ENCODE peak calls at places on chromosome 19, in seven cellular contexts. One of them, this sample, is unnamed.

GRCh38 chr19:38201731-38202130 is 22.3 kb downstream of the DPF1 start:
- DNase-seq in RWPE2: no peak
- DNase-seq in CD8-positive, alpha-beta memory T cell: no peak
- DNase-seq in fibroblast of lung: no peak
- DNase-seq in heart right ventricle: no peak
- DNase-seq in esophagus squamous epithelium: no peak
- DNase-seq in AG04450: no peak
- DNase-seq in this sample: no peak

GRCh38 chr19:2462635-2463421 is 6.1 kb upstream of the LMNB2 start:
- DNase-seq in fibroblast of lung: peak; percentile 99
- DNase-seq in RWPE2: no peak
- DNase-seq in CD8-positive, alpha-beta memory T cell: no peak
- DNase-seq in AG04450: peak; percentile 86
- DNase-seq in heart right ventricle: peak; percentile 87
- DNase-seq in esophagus squamous epithelium: no peak
- DNase-seq in this sample: peak; percentile 95

GRCh38 chr19:42289556-42290041 is 12.3 kb upstream of the PRR19 start:
- DNase-seq in esophagus squamous epithelium: no peak
- DNase-seq in AG04450: no peak
- DNase-seq in RWPE2: no peak
- DNase-seq in CD8-positive, alpha-beta memory T cell: no peak
- DNase-seq in fibroblast of lung: no peak
- DNase-seq in heart right ventricle: no peak
- DNase-seq in this sample: no peak

GRCh38 chr19:45676851-45677263 is 8.8 kb downstream of the GIPR start:
- DNase-seq in fibroblast of lung: no peak
- DNase-seq in esophagus squamous epithelium: no peak
- DNase-seq in heart right ventricle: no peak
- DNase-seq in CD8-positive, alpha-beta memory T cell: peak; percentile 49
- DNase-seq in AG04450: no peak
- DNase-seq in RWPE2: no peak
- DNase-seq in this sample: no peak

GRCh38 chr19:20928371-20928770 is 5.3 kb downstream of the ZNF85 start:
- DNase-seq in esophagus squamous epithelium: no peak
- DNase-seq in RWPE2: no peak
- DNase-seq in CD8-positive, alpha-beta memory T cell: no peak
- DNase-seq in heart right ventricle: no peak
- DNase-seq in AG04450: peak; percentile 34
- DNase-seq in fibroblast of lung: peak; percentile 99
- DNase-seq in this sample: peak; percentile 4

GRCh38 chr19:54871713-54872112 is 2.3 kb upstream of the FCAR start:
- DNase-seq in heart right ventricle: no peak
- DNase-seq in esophagus squamous epithelium: no peak
- DNase-seq in CD8-positive, alpha-beta memory T cell: no peak
- DNase-seq in fibroblast of lung: no peak
- DNase-seq in AG04450: no peak
- DNase-seq in RWPE2: no peak
- DNase-seq in this sample: no peak

GRCh38 chr19:15666883-15667282 is 6.0 kb upstream of the CYP4F12 start:
- DNase-seq in AG04450: no peak
- DNase-seq in CD8-positive, alpha-beta memory T cell: no peak
- DNase-seq in heart right ventricle: no peak
- DNase-seq in esophagus squamous epithelium: no peak
- DNase-seq in fibroblast of lung: no peak
- DNase-seq in RWPE2: no peak
- DNase-seq in this sample: no peak

GRCh38 chr19:42066075-42066754 is 3.8 kb downstream of the GRIK5 start:
- DNase-seq in esophagus squamous epithelium: no peak
- DNase-seq in AG04450: no peak
- DNase-seq in RWPE2: no peak
- DNase-seq in CD8-positive, alpha-beta memory T cell: no peak
- DNase-seq in fibroblast of lung: peak; percentile 26
- DNase-seq in heart right ventricle: no peak
- DNase-seq in this sample: no peak

DNA sequence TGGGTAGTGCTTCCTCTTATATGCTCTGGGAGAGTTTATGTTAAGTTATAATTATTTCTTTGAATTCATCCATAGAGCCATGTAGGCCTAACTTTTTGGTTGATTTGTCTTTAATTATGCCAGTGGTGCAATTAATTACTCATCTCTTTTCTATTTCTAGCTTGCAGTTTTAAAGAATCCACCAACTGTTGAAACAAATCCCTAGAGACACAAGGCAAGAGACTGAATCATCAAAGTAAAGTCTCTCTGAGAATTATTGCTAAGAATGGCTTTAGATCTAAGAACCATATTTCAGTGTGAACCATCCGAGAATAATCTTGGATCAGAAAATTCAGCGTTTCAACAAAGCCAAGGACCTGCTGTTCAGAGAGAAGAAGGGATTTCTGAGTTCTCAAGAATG is 5.9 kb upstream of the ZNF551 start:
- DNase-seq in AG04450: no peak
- DNase-seq in fibroblast of lung: no peak
- DNase-seq in RWPE2: no peak
- DNase-seq in heart right ventricle: no peak
- DNase-seq in esophagus squamous epithelium: no peak
- DNase-seq in CD8-positive, alpha-beta memory T cell: no peak
- DNase-seq in this sample: no peak
- H3K4me3 ChIP-seq in AG04450: no peak overlapping the region
- H3K4me3 ChIP-seq in fibroblast of lung: no peak overlapping the region
- H3K4me3 ChIP-seq in RWPE2: no peak overlapping the region
- H3K4me3 ChIP-seq in heart right ventricle: no peak overlapping the region
- H3K4me3 ChIP-seq in esophagus squamous epithelium: no peak overlapping the region
- H3K4me3 ChIP-seq in CD8-positive, alpha-beta memory T cell: no peak overlapping the region
- H3K4me3 ChIP-seq in this sample: no peak overlapping the region

GRCh38 chr19:33345163-33345562 is 28.3 kb upstream of the CEBPG start:
- DNase-seq in esophagus squamous epithelium: no peak
- DNase-seq in CD8-positive, alpha-beta memory T cell: no peak
- DNase-seq in RWPE2: no peak
- DNase-seq in heart right ventricle: no peak
- DNase-seq in fibroblast of lung: no peak
- DNase-seq in AG04450: no peak
- DNase-seq in this sample: no peak
- H3K4me3 ChIP-seq in esophagus squamous epithelium: no peak overlapping the region
- H3K4me3 ChIP-seq in CD8-positive, alpha-beta memory T cell: no peak overlapping the region
- H3K4me3 ChIP-seq in RWPE2: no peak overlapping the region
- H3K4me3 ChIP-seq in heart right ventricle: no peak overlapping the region
- H3K4me3 ChIP-seq in fibroblast of lung: no peak overlapping the region
- H3K4me3 ChIP-seq in AG04450: no peak overlapping the region
- H3K4me3 ChIP-seq in this sample: no peak overlapping the region

GRCh38 chr19:13864223-13864512 is 12.8 kb upstream of the NANOS3 start:
- DNase-seq in esophagus squamous epithelium: no peak
- DNase-seq in AG04450: no peak
- DNase-seq in RWPE2: no peak
- DNase-seq in fibroblast of lung: no peak
- DNase-seq in CD8-positive, alpha-beta memory T cell: no peak
- DNase-seq in heart right ventricle: no peak
- DNase-seq in this sample: no peak

GRCh38 chr19:13861714-13862531 is 15.0 kb upstream of the NANOS3 start:
- DNase-seq in esophagus squamous epithelium: no peak
- DNase-seq in RWPE2: peak; percentile 89
- DNase-seq in heart right ventricle: peak; percentile 95
- DNase-seq in CD8-positive, alpha-beta memory T cell: peak; percentile 88
- DNase-seq in AG04450: peak; percentile 74
- DNase-seq in fibroblast of lung: peak; percentile 85
- DNase-seq in this sample: no peak

GRCh38 chr19:13860679-13861391 is 16.1 kb upstream of the NANOS3 start:
- DNase-seq in AG04450: no peak
- DNase-seq in esophagus squamous epithelium: no peak
- DNase-seq in heart right ventricle: no peak
- DNase-seq in fibroblast of lung: no peak
- DNase-seq in CD8-positive, alpha-beta memory T cell: no peak
- DNase-seq in RWPE2: no peak
- DNase-seq in this sample: no peak

GRCh38 chr19:13859361-13859880 is 17.5 kb upstream of the NANOS3 start:
- DNase-seq in fibroblast of lung: peak; percentile 67
- DNase-seq in esophagus squamous epithelium: no peak
- DNase-seq in CD8-positive, alpha-beta memory T cell: no peak
- DNase-seq in heart right ventricle: no peak
- DNase-seq in RWPE2: no peak
- DNase-seq in AG04450: no peak
- DNase-seq in this sample: no peak

GRCh38 chr19:13861392-13861713 is 15.6 kb upstream of the NANOS3 start:
- DNase-seq in RWPE2: no peak
- DNase-seq in fibroblast of lung: no peak
- DNase-seq in CD8-positive, alpha-beta memory T cell: peak; percentile 46
- DNase-seq in esophagus squamous epithelium: no peak
- DNase-seq in AG04450: no peak
- DNase-seq in heart right ventricle: no peak
- DNase-seq in this sample: no peak
- H3K4me3 ChIP-seq in RWPE2: no peak overlapping the region
- H3K4me3 ChIP-seq in fibroblast of lung: peak overlapping the region; percentile 21
- H3K4me3 ChIP-seq in CD8-positive, alpha-beta memory T cell: peak overlapping the region; percentile 91
- H3K4me3 ChIP-seq in esophagus squamous epithelium: peak overlapping the region; percentile 52
- H3K4me3 ChIP-seq in AG04450: peak overlapping the region; percentile 49
- H3K4me3 ChIP-seq in heart right ventricle: peak overlapping the region; percentile 33
- H3K4me3 ChIP-seq in this sample: no peak overlapping the region

GRCh38 chr19:47663911-47664771 is 49.1 kb upstream of the EHD2 start:
- DNase-seq in RWPE2: no peak
- DNase-seq in esophagus squamous epithelium: peak; percentile 10
- DNase-seq in heart right ventricle: no peak
- DNase-seq in AG04450: peak; percentile 91
- DNase-seq in fibroblast of lung: peak; percentile 99
- DNase-seq in CD8-positive, alpha-beta memory T cell: no peak
- DNase-seq in this sample: peak; percentile 98

GRCh38 chr19:47661571-47661970 is 51.7 kb upstream of the EHD2 start:
- DNase-seq in fibroblast of lung: no peak
- DNase-seq in heart right ventricle: no peak
- DNase-seq in RWPE2: no peak
- DNase-seq in esophagus squamous epithelium: no peak
- DNase-seq in CD8-positive, alpha-beta memory T cell: no peak
- DNase-seq in AG04450: no peak
- DNase-seq in this sample: no peak

GRCh38 chr19:47660435-47660832 is 51.5 kb downstream of the BICRA start:
- DNase-seq in esophagus squamous epithelium: no peak
- DNase-seq in RWPE2: no peak
- DNase-seq in CD8-positive, alpha-beta memory T cell: no peak
- DNase-seq in AG04450: no peak
- DNase-seq in heart right ventricle: no peak
- DNase-seq in fibroblast of lung: peak; percentile 35
- DNase-seq in this sample: no peak

GRCh38 chr19:47661161-47661560 is 52.1 kb upstream of the EHD2 start:
- DNase-seq in AG04450: no peak
- DNase-seq in CD8-positive, alpha-beta memory T cell: no peak
- DNase-seq in heart right ventricle: no peak
- DNase-seq in esophagus squamous epithelium: no peak
- DNase-seq in fibroblast of lung: peak; percentile 51
- DNase-seq in RWPE2: no peak
- DNase-seq in this sample: no peak

GRCh38 chr19:47663435-47663910 is 49.7 kb upstream of the EHD2 start:
- DNase-seq in fibroblast of lung: peak; percentile 98
- DNase-seq in heart right ventricle: no peak
- DNase-seq in esophagus squamous epithelium: no peak
- DNase-seq in AG04450: peak; percentile 76
- DNase-seq in CD8-positive, alpha-beta memory T cell: no peak
- DNase-seq in RWPE2: no peak
- DNase-seq in this sample: peak; percentile 91
- H3K4me3 ChIP-seq in fibroblast of lung: peak overlapping the region; percentile 1
- H3K4me3 ChIP-seq in heart right ventricle: no peak overlapping the region
- H3K4me3 ChIP-seq in esophagus squamous epithelium: no peak overlapping the region
- H3K4me3 ChIP-seq in AG04450: no peak overlapping the region
- H3K4me3 ChIP-seq in CD8-positive, alpha-beta memory T cell: no peak overlapping the region
- H3K4me3 ChIP-seq in RWPE2: no peak overlapping the region
- H3K4me3 ChIP-seq in this sample: no peak overlapping the region

DNA sequence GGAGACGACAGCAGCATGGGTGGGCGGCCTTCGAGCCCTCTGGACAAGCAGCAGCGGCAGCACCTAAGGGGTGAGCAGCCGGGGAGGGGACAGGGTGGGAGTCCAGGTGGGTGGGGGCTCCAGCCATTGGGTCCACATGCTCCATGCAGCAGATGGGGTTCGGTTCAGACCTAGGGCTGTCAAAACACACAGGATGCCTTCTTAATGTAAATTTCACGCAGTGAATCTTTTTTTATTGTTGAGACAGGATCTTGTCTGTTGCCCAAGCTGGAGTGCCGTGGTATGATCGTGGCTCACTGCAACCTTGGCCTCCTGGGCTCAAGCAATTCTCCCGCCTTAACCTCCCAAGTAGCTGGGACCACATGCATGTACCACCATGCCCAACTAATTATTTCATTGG is 15.9 kb downstream of the PGLS start:
- DNase-seq in heart right ventricle: no peak
- DNase-seq in esophagus squamous epithelium: no peak
- DNase-seq in fibroblast of lung: no peak
- DNase-seq in RWPE2: no peak
- DNase-seq in AG04450: no peak
- DNase-seq in CD8-positive, alpha-beta memory T cell: no peak
- DNase-seq in this sample: no peak
- H3K4me3 ChIP-seq in heart right ventricle: no peak overlapping the region
- H3K4me3 ChIP-seq in esophagus squamous epithelium: no peak overlapping the region
- H3K4me3 ChIP-seq in fibroblast of lung: no peak overlapping the region
- H3K4me3 ChIP-seq in RWPE2: no peak overlapping the region
- H3K4me3 ChIP-seq in AG04450: no peak overlapping the region
- H3K4me3 ChIP-seq in CD8-positive, alpha-beta memory T cell: no peak overlapping the region
- H3K4me3 ChIP-seq in this sample: no peak overlapping the region

GRCh38 chr19:19489804-19490204 is 25.5 kb downstream of the TSSK6 start:
- DNase-seq in esophagus squamous epithelium: no peak
- DNase-seq in RWPE2: no peak
- DNase-seq in fibroblast of lung: no peak
- DNase-seq in heart right ventricle: no peak
- DNase-seq in CD8-positive, alpha-beta memory T cell: no peak
- DNase-seq in AG04450: no peak
- DNase-seq in this sample: no peak
- H3K4me3 ChIP-seq in esophagus squamous epithelium: no peak overlapping the region
- H3K4me3 ChIP-seq in RWPE2: no peak overlapping the region
- H3K4me3 ChIP-seq in fibroblast of lung: no peak overlapping the region
- H3K4me3 ChIP-seq in heart right ventricle: no peak overlapping the region
- H3K4me3 ChIP-seq in CD8-positive, alpha-beta memory T cell: peak overlapping the region; percentile 13
- H3K4me3 ChIP-seq in AG04450: no peak overlapping the region
- H3K4me3 ChIP-seq in this sample: no peak overlapping the region

DNA sequence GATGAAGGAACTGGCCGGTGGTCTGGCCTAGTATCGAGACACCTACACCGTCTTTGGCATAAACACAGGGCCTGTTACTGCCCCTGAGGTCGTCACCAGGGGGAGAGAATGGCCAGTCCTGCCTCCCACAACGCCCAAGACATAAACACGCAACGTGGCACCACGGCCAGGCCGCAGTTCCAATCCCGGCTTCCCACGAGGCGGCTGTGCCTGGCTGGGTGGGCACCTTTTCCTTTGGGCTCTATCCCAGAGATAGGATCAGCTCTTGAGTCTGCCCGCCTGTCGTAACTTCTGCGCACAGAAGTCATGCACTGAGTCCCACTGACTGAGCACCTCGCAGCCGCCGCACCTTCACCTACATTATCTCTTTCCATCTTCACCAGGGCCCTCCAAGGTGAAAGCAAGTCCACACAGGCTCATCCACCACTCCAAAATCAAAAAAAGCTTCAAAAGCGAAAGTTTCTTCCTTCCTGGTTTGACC is 1.1 kb downstream of the MIER2 start:
- DNase-seq in fibroblast of lung: peak; percentile 12
- DNase-seq in AG04450: no peak
- DNase-seq in CD8-positive, alpha-beta memory T cell: no peak
- DNase-seq in heart right ventricle: no peak
- DNase-seq in esophagus squamous epithelium: no peak
- DNase-seq in RWPE2: no peak
- DNase-seq in this sample: no peak
- H3K4me3 ChIP-seq in fibroblast of lung: peak overlapping the region; percentile 63
- H3K4me3 ChIP-seq in AG04450: peak overlapping the region; percentile 71
- H3K4me3 ChIP-seq in CD8-positive, alpha-beta memory T cell: peak overlapping the region; percentile 42
- H3K4me3 ChIP-seq in heart right ventricle: peak overlapping the region; percentile 92
- H3K4me3 ChIP-seq in esophagus squamous epithelium: peak overlapping the region; percentile 69
- H3K4me3 ChIP-seq in RWPE2: peak overlapping the region; percentile 91
- H3K4me3 ChIP-seq in this sample: peak overlapping the region; percentile 62

This sample was measured in astrocyte of the cerebellum.